ENCODE peak calls at places on chromosomes 3 and 15, in six cellular contexts. U, B, H, F, D and E are unnamed samples.

GRCh38 chr3:4507010-4507596 is 14.0 kb downstream of the ITPR1 start:
- DNase-seq in F (no peak), U (no peak), B (no peak), D (no peak), H (peak; percentile 53), E (no peak)

GRCh38 chr3:47323431-47324277 is 40.9 kb downstream of the KLHL18 start:
- DNase-seq in U (no peak), D (no peak), B (peak; percentile 35), H (peak; percentile 31), F (no peak), E (peak; percentile 63)

GRCh38 chr15:69215636-69216035 is 55.2 kb downstream of the GLCE start:
- DNase-seq in D (no peak), H (no peak), F (no peak), B (no peak), U (no peak), E (no peak)

GRCh38 chr3:46203681-46204080 is 4.4 kb downstream of the CCR1 start:
- DNase-seq in H (no peak), B (no peak), D (no peak), F (no peak), U (no peak), E (no peak)

GRCh38 chr3:141452045-141452444 is 34.8 kb upstream of the RASA2 start:
- DNase-seq in H (peak; percentile 86), F (no peak), U (no peak), B (no peak), D (no peak), E (peak; percentile 35)

GRCh38 chr3:133464573-133464972 is 64.7 kb downstream of the BFSP2 start:
- DNase-seq in D (no peak), U (no peak), B (no peak), F (no peak), H (peak; percentile 61), E (peak; percentile 41)

GRCh38 chr3:68699541-68699940 is 232.8 kb downstream of the TAFA4 start:
- DNase-seq in U (no peak), B (no peak), H (no peak), D (no peak), F (no peak), E (no peak)

GRCh38 chr3:59570816-59571215 is 521.0 kb upstream of the CFAP20DC start:
- DNase-seq in D (no peak), B (no peak), U (no peak), F (no peak), H (no peak), E (no peak)

GRCh38 chr3:13023251-13024055 is 49.8 kb downstream of the IQSEC1 start:
- DNase-seq in H (no peak), B (no peak), U (peak; percentile 13), D (no peak), F (peak; percentile 82), E (no peak)

GRCh38 chr15:62895139-62895866 is 147.2 kb upstream of the TPM1 start:
- DNase-seq in U (no peak), F (no peak), H (peak; percentile 67), B (no peak), D (no peak), E (no peak)

GRCh38 chr15:34116620-34117019 is 14.7 kb downstream of the PGBD4 start:
- DNase-seq in D (no peak), F (no peak), H (no peak), U (no peak), B (no peak), E (no peak)

GRCh38 chr3:120604784-120605183 is 8.6 kb downstream of the NDUFB4 start:
- DNase-seq in F (no peak), U (no peak), D (no peak), H (no peak), B (no peak), E (no peak)

GRCh38 chr3:172530566-172530965 is 7.3 kb upstream of the TNFSF10 start:
- DNase-seq in F (no peak), D (no peak), B (no peak), H (peak; percentile 77), U (no peak), E (no peak)

GRCh38 chr3:187261541-187261969 is 30.0 kb downstream of the MASP1 start:
- DNase-seq in D (no peak), F (no peak), U (no peak), H (peak; percentile 46), B (no peak), E (no peak)

GRCh38 chr3:99366663-99367429 is 271.5 kb upstream of the COL8A1 start:
- DNase-seq in U (no peak), B (peak; percentile 6), D (no peak), F (no peak), H (no peak), E (no peak)

GRCh38 chr3:35215525-35216500 is 423.5 kb upstream of the ARPP21 start:
- DNase-seq in U (no peak), D (no peak), F (no peak), H (no peak), B (no peak), E (no peak)

GRCh38 chr3:108125550-108126071 is 34.8 kb upstream of the CD47 start:
- DNase-seq in B (no peak), D (no peak), H (no peak), F (no peak), U (no peak), E (no peak)

GRCh38 chr3:194333212-194333980 is 17.7 kb downstream of the CPN2 start:
- DNase-seq in D (peak; percentile 89), B (peak; percentile 76), F (peak; percentile 88), H (peak; percentile 89), U (peak; percentile 87), E (peak; percentile 64)

GRCh38 chr15:75801859-75802593 is 41.2 kb upstream of the UBE2Q2 start:
- DNase-seq in F (peak; percentile 89), B (peak; percentile 64), D (peak; percentile 76), H (peak; percentile 77), U (peak; percentile 82), E (peak; percentile 95)

GRCh38 chr15:38844683-38845195 is 280.1 kb upstream of the RASGRP1 start:
- DNase-seq in D (no peak), B (no peak), F (no peak), H (no peak), U (no peak), E (no peak)

GRCh38 chr3:196757876-196758739 is 18.5 kb downstream of the PAK2 start:
- DNase-seq in U (no peak), D (no peak), B (no peak), H (peak; percentile 71), F (no peak), E (no peak)

GRCh38 chr15:55917881-55918296 is 75.5 kb downstream of the NEDD4 start:
- DNase-seq in U (no peak), D (no peak), B (peak; percentile 35), H (peak; percentile 88), F (no peak), E (peak; percentile 50)

GRCh38 chr3:45084820-45085816 is 59.0 kb downstream of the CLEC3B start:
- DNase-seq in F (no peak), H (peak; percentile 80), B (no peak), U (no peak), D (no peak), E (no peak)

GRCh38 chr3:171351676-171352075 is 108.5 kb downstream of the TNIK start:
- DNase-seq in D (peak; percentile 40), B (peak; percentile 77), U (no peak), H (peak; percentile 86), F (no peak), E (peak; percentile 79)

GRCh38 chr3:78967061-78967460 is 800.7 kb downstream of the ROBO1 start:
- DNase-seq in U (no peak), F (no peak), H (no peak), D (no peak), B (no peak), E (no peak)

GRCh38 chr3:27326211-27326948 is 42.8 kb downstream of the NEK10 start:
- DNase-seq in F (peak; percentile 57), D (peak; percentile 17), U (no peak), H (peak; percentile 85), B (no peak), E (no peak)
- H3K27ac ChIP-seq in F (peak overlapping the region; percentile 74), D (no peak overlapping the region), U (peak overlapping the region; percentile 87), H (no peak overlapping the region), B (no peak overlapping the region), E (no peak overlapping the region)

DNA sequence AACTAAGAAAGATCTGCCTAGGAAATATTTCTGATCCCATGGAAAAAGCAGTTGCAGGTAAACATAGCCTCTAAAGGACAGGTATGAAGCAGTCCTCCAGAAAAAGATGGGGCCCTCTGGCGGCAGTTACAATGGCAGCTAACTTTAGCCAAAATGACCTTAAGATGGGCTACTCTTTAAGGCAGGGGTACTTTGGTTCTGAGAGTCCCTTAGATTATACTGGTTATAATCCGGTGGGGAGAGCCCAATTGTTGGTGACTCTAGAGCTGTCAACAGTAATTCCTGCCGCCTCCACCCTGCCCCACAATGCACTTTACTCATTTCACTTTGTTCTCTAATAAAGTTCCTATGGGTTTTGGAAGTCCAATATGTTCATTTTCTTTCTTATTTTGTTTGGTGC is 412.8 kb upstream of the WNT5A start:
- DNase-seq in U (no peak), D (no peak), F (no peak), H (no peak), B (no peak), E (peak; percentile 4)
- TF ChIP-seq CTCF in U (no peak), D (no peak), F (no peak), H (peak; percentile 20), B (peak; percentile 19), E (peak; percentile 17)

GRCh38 chr15:49421991-49422390 is 1.1 kb upstream of the FGF7 start:
- DNase-seq in B (peak; percentile 54), F (peak; percentile 55), U (peak; percentile 30), H (peak; percentile 80), D (peak; percentile 39), E (peak; percentile 23)

GRCh38 chr15:49427369-49427768 is 4.3 kb downstream of the FGF7 start:
- DNase-seq in D (no peak), H (no peak), F (no peak), U (no peak), B (no peak), E (no peak)

GRCh38 chr15:49423021-49423420 is at the start of gene FGF7:
- DNase-seq in H (peak; percentile 88), D (peak; percentile 26), F (no peak), B (no peak), U (no peak), E (no peak)

GRCh38 chr15:49423906-49424520 is 971 bp downstream of the FGF7 start:
- DNase-seq in B (no peak), F (no peak), D (no peak), U (no peak), H (peak; percentile 69), E (no peak)

GRCh38 chr15:49424954-49425353 is 1.9 kb downstream of the FGF7 start:
- DNase-seq in B (no peak), H (no peak), F (no peak), D (no peak), U (no peak), E (no peak)
- H3K27ac ChIP-seq in B (no peak overlapping the region), H (no peak overlapping the region), F (peak overlapping the region; percentile 60), D (peak overlapping the region; percentile 75), U (peak overlapping the region; percentile 81), E (no peak overlapping the region)

DNA sequence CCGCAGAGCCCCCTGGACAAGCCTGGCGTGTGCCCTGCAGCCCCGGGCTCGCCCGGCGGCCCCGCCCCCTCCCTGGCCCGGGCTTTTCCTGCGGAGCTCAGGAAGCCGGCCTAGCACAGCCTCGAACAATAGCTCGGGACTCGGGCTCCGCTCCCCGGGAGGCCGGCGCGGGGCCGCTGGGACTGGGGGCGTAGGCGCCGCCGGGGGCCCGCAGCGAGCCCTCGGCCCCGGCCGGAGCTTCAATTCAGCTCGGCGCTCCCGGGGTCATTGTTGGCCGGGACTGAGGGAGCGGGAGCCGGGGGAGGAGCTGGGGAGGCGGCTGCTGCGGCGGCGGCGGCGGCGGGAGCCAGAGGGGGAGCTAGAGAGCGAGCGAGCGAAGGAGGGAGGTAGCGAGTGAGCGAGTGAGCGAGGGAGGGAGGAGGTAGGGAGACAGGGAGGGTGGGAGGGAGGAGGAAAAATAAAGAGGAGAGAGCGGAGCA is 41.0 kb upstream of the ROPN1 start:
- DNase-seq in F (peak; percentile 88), U (peak; percentile 89), D (peak; percentile 92), H (peak; percentile 90), B (peak; percentile 28), E (peak; percentile 85)
- TF ChIP-seq CTCF in F (peak; percentile 78), U (peak; percentile 88), D (peak; percentile 77), H (peak; percentile 52), B (peak; percentile 48), E (peak; percentile 85)